ENCODE peak calls at places on chromosomes 11 and 22, in nine cellular contexts. L is GM12865; T is pancreas; N is GM23338; W is psoas muscle; U is CD8-positive, alpha-beta T cell; V is OCI-LY7; A is tibial nerve; B is A549. P is an unnamed sample.

GRCh38 chr11:67195971-67196418 is 70.3 kb upstream of the GRK2 start:
- DNase-seq in L (no peak), T (no peak), N (peak; percentile 28), W (no peak), U (no peak), V (no peak), A (no peak), B (peak; percentile 19), P (peak; percentile 25)

GRCh38 chr11:30635401-30635989 is 49.3 kb upstream of the MPPED2 start:
- DNase-seq in L (no peak), T (no peak), N (peak; percentile 78), W (no peak), U (no peak), V (no peak), A (no peak), B (no peak), P (peak; percentile 2)

GRCh38 chr11:133951484-133952198 is 5.1 kb downstream of the IGSF9B start:
- DNase-seq in L (no peak), T (peak; percentile 5), N (peak; percentile 74), W (no peak), U (no peak), V (no peak), A (no peak), B (no peak), P (peak; percentile 13)

GRCh38 chr11:2921261-2921660 is 8.0 kb downstream of the PHLDA2 start:
- DNase-seq in L (no peak), T (peak; percentile 26), N (no peak), W (no peak), U (no peak), V (no peak), A (no peak), B (no peak), P (no peak)

GRCh38 chr11:72828081-72828567 is 13.9 kb downstream of the ATG16L2 start:
- DNase-seq in L (no peak), T (peak; percentile 25), N (no peak), W (no peak), U (no peak), V (no peak), A (no peak), B (no peak), P (peak; percentile 61)

GRCh38 chr11:74948546-74948897 is 369 bp downstream of the XRRA1 start:
- DNase-seq in L (no peak), T (no peak), N (no peak), W (no peak), U (no peak), V (peak; percentile 38), A (no peak), B (peak; percentile 4), P (peak; percentile 44)

GRCh38 chr11:26651916-26652315 is 69.9 kb downstream of the SLC5A12 start:
- DNase-seq in L (peak; percentile 14), T (no peak), N (no peak), W (no peak), U (no peak), V (no peak), A (no peak), B (no peak), P (no peak)

GRCh38 chr11:119195680-119196079 is 10.4 kb downstream of the NHERF4 start:
- DNase-seq in L (peak; percentile 18), T (no peak), N (peak; percentile 96), W (no peak), U (no peak), V (no peak), A (no peak), B (peak; percentile 63), P (peak; percentile 80)

GRCh38 chr11:598005-598680 is 17.6 kb downstream of the IRF7 start:
- DNase-seq in L (no peak), T (no peak), N (no peak), W (no peak), U (no peak), V (no peak), A (no peak), B (no peak), P (no peak)

GRCh38 chr11:593347-593746 is 17.1 kb downstream of the PHRF1 start:
- DNase-seq in L (no peak), T (no peak), N (no peak), W (no peak), U (no peak), V (no peak), A (no peak), B (no peak), P (no peak)

GRCh38 chr11:596374-596773 is 19.4 kb downstream of the IRF7 start:
- DNase-seq in L (no peak), T (no peak), N (no peak), W (no peak), U (no peak), V (no peak), A (no peak), B (no peak), P (no peak)

GRCh38 chr11:595400-595799 is 19.1 kb downstream of the PHRF1 start:
- DNase-seq in L (no peak), T (no peak), N (no peak), W (no peak), U (no peak), V (no peak), A (no peak), B (no peak), P (no peak)

GRCh38 chr11:597166-597725 is 18.5 kb downstream of the IRF7 start:
- DNase-seq in L (no peak), T (peak; percentile 41), N (peak; percentile 69), W (no peak), U (no peak), V (no peak), A (no peak), B (no peak), P (no peak)
- TF ChIP-seq CTCF in L (peak; percentile 10), T (no peak), N (peak; percentile 49), W (no peak), U (no peak), V (peak; percentile 48), A (no peak), B (no peak), P (peak; percentile 29)

DNA sequence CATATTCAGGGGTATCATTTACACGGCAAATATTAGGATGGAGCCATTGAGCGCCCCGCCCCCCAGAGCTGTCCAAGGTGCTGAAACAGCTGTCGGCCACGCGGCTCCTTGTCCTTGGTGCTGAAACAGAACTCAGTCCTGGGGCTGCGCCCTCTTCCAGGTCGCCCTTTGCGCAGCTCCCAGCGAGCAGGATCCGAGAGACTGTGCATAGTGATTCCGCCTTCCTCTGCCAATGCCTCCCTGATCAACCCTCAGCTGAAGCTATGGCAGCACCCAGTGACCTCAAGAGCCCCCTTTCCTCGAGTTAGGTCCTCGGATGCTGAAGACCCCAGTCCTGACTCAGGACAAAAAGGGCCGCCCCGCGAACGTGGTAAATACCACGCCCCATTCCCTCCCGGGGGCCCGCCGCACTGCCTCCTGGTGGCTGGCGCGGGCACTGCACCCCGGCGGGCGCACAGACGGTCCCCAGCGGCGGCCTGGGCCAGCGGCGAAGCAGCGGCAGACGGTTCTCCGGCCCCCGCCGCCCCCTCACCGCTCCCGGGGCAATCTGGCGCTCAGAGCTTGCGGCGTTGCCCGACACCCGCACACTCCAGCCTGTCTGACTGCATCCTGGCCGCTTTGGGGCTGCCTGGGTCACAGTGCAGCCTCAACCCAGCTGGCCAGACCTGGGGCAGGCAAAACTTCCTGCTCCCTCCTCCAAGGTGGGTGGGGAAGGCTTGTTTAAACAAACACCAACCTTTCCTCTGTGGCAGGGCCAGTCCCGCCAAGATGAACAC is 13.4 kb downstream of the SYT7 start:
- DNase-seq in L (peak; percentile 77), T (peak; percentile 82), N (peak; percentile 92), W (peak; percentile 75), U (peak; percentile 63), V (peak; percentile 74), A (peak; percentile 84), B (peak; percentile 87), P (peak; percentile 80)
- H3K4me3 ChIP-seq in L (no peak overlapping the region), T (no peak overlapping the region), N (peak overlapping the region; percentile 59), W (no peak overlapping the region), U (no peak overlapping the region), V (no peak overlapping the region), A (no peak overlapping the region), B (peak overlapping the region; percentile 31), P (no peak overlapping the region)

GRCh38 chr11:43508511-43508918 is 149.8 kb downstream of the TTC17 start:
- DNase-seq in L (no peak), T (no peak), N (no peak), W (no peak), U (no peak), V (no peak), A (no peak), B (peak; percentile 19), P (peak; percentile 76)

GRCh38 chr11:43503417-43503816 is 144.7 kb downstream of the TTC17 start:
- DNase-seq in L (no peak), T (no peak), N (peak; percentile 32), W (no peak), U (no peak), V (no peak), A (no peak), B (no peak), P (peak; percentile 48)

GRCh38 chr11:43507171-43507570 is 148.5 kb downstream of the TTC17 start:
- DNase-seq in L (no peak), T (no peak), N (no peak), W (no peak), U (no peak), V (no peak), A (no peak), B (no peak), P (no peak)

GRCh38 chr11:43505171-43505570 is 146.5 kb downstream of the TTC17 start:
- DNase-seq in L (no peak), T (no peak), N (no peak), W (no peak), U (no peak), V (no peak), A (no peak), B (no peak), P (no peak)

DNA sequence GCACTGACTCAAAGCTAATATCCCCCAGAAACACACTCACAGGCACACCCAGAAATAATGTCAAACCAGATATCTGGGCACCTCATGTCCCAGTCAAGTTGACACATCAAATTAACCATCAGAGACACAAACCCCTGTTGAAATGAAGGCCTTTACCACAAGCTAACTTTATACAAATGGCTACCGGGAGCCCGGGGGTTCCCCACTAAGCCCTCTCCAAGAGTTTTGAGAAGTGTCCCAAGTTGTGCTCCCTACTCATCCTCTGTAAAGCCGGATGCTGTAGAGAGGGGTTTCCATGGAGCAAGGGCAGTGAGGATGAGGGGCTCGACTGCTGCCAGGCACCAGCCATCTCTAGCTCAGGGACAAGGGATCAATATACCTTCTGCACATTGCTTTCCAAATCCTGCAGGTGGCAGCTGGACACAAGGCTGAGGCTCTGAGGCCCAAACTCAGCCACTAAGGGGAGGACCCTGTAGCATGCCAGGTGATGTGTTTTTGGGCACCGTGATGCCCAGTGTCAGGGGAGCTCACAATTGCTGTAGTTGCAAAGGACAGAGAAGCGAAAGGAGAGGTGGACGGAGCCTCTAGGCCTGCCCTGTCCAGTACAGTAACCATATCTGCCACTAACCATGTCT is 145.7 kb downstream of the TTC17 start:
- DNase-seq in L (peak; percentile 29), T (no peak), N (peak; percentile 79), W (no peak), U (no peak), V (peak; percentile 4), A (no peak), B (peak; percentile 39), P (peak; percentile 56)
- TF ChIP-seq CTCF in L (peak; percentile 33), T (no peak), N (peak; percentile 58), W (no peak), U (no peak), V (peak; percentile 20), A (peak; percentile 30), B (no peak), P (peak; percentile 72)

DNA sequence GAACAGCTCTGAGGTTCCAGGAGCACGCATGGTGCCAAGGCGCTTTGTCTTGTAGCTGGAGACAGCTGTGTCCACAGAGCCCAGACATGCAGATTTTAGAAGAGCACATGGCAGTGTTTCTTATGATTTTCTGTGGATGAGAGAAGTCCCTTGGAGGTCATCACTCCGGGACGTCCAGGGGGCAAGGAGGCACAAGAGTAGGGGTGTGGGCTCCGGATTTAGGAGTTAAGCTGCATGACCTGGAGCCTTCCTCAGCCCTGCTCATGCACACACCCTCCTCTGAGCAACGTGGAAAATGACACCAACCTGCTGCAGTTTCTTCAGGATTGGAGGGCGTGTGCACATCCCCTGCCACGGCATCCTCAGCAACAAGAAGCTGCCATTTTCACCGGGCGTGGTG is 1286.7 kb downstream of the TBC1D22A start:
- DNase-seq in L (no peak), T (no peak), N (no peak), W (no peak), U (no peak), V (no peak), A (no peak), B (no peak), P (no peak)
- H3K4me3 ChIP-seq in L (no peak overlapping the region), T (no peak overlapping the region), N (no peak overlapping the region), W (no peak overlapping the region), U (no peak overlapping the region), V (no peak overlapping the region), A (no peak overlapping the region), B (no peak overlapping the region), P (no peak overlapping the region)

P was measured in choroid plexus epithelial cell.